ENCODE peak calls at places on chromosomes 3 and 15, in four cellular contexts. U, N, M and K are unnamed samples.

GRCh38 chr3:177191108-177191779 is 6.0 kb downstream of the TBL1XR1 start:
- DNase-seq in M (no peak), N (no peak), U (no peak), K (no peak)

GRCh38 chr3:33749546-33750215 is 31.6 kb upstream of the CLASP2 start:
- DNase-seq in M (no peak), N (no peak), U (no peak), K (peak)

GRCh38 chr3:182276512-182276911 is 516.8 kb upstream of the ATP11B start:
- DNase-seq in M (no peak), N (no peak), U (no peak), K (no peak)

GRCh38 chr15:70702584-70702983 is 60.8 kb downstream of the UACA start:
- DNase-seq in U (no peak), M (no peak), N (no peak), K (no peak)

GRCh38 chr3:111541911-111542483 is at the start of gene CD96:
- DNase-seq in M (no peak), N (no peak), U (no peak), K (peak)

GRCh38 chr3:40312661-40313226 is 3.2 kb downstream of the EIF1B start:
- DNase-seq in U (no peak), M (no peak), N (no peak), K (no peak)

GRCh38 chr3:100880845-100881244 is 112.4 kb downstream of the ABI3BP start:
- DNase-seq in U (no peak), M (no peak), N (no peak), K (peak)

GRCh38 chr15:90291679-90292356 is 26.3 kb downstream of the NGRN start:
- DNase-seq in M (no peak), N (no peak), U (no peak), K (no peak)

GRCh38 chr3:4883011-4883410 is 96.2 kb upstream of the BHLHE40 start:
- DNase-seq in U (no peak), M (no peak), N (no peak), K (no peak)

GRCh38 chr3:179037361-179037760 is 34.2 kb downstream of the ZMAT3 start:
- DNase-seq in N (peak), M (peak), U (no peak), K (peak)

GRCh38 chr3:81823882-81824395 is 62.5 kb upstream of the GBE1 start:
- DNase-seq in N (no peak), M (no peak), U (no peak), K (no peak)

GRCh38 chr15:43998607-43999006 is 171.8 kb downstream of the WDR76 start:
- DNase-seq in M (no peak), N (no peak), U (no peak), K (no peak)

GRCh38 chr15:69973102-69973714 is 124.5 kb downstream of the TLE3 start:
- DNase-seq in N (no peak), U (no peak), M (no peak), K (no peak)

GRCh38 chr3:136788154-136788553 is 30.8 kb upstream of the SLC35G2 start:
- DNase-seq in U (no peak), M (no peak), N (no peak), K (no peak)